ENCODE peak calls at places on chromosomes 16 and 17, in five cellular contexts. Z is heart right ventricle; P is naive thymus-derived CD4-positive, alpha-beta T cell; C is pancreas; E is CD8-positive, alpha-beta T cell. I is an unnamed sample.

GRCh38 chr16:88569985-88570690 is at the start of gene ZC3H18:
- DNase-seq in P (peak; percentile 99), E (peak; percentile 99), C (peak; percentile 98), Z (peak; percentile 97), I (peak; percentile 98)

GRCh38 chr16:28951410-28951943 is 740 bp downstream of the NFATC2IP start:
- DNase-seq in E (no peak), Z (no peak), C (no peak), P (no peak), I (peak; percentile 65)

GRCh38 chr17:18129041-18129502 is 20.5 kb downstream of the MYO15A start:
- DNase-seq in Z (no peak), C (no peak), E (no peak), P (no peak), I (peak; percentile 14)

GRCh38 chr16:85781685-85782370 is 17.5 kb downstream of the EMC8 start:
- DNase-seq in C (peak; percentile 84), E (no peak), P (no peak), Z (peak; percentile 51), I (peak; percentile 66)

GRCh38 chr16:14344292-14344691 is 273.2 kb downstream of the MRTFB start:
- DNase-seq in E (no peak), P (no peak), Z (no peak), C (no peak), I (no peak)

GRCh38 chr17:39687546-39688474 is at the start of gene PGAP3:
- DNase-seq in P (peak; percentile 82), C (peak; percentile 86), Z (peak; percentile 89), E (peak; percentile 90), I (peak; percentile 88)

GRCh38 chr17:67281053-67281452 is 36.1 kb upstream of the HELZ start:
- DNase-seq in Z (no peak), P (no peak), C (no peak), E (no peak), I (no peak)

GRCh38 chr17:76268991-76269981 is 4.1 kb downstream of the UBALD2 start:
- DNase-seq in P (no peak), Z (peak; percentile 49), E (peak; percentile 50), C (peak; percentile 22), I (no peak)

GRCh38 chr17:48905987-48906515 is 2.2 kb upstream of the UBE2Z start:
- DNase-seq in E (no peak), Z (no peak), C (no peak), P (no peak), I (no peak)

GRCh38 chr16:5215911-5216310 is 118.3 kb upstream of the EEF2KMT start:
- DNase-seq in C (no peak), Z (no peak), E (no peak), P (no peak), I (no peak)

GRCh38 chr17:32901743-32902142 is 24.8 kb upstream of the MYO1D start:
- DNase-seq in C (no peak), Z (no peak), P (no peak), E (no peak), I (no peak)

GRCh38 chr16:71746442-71747046 is 22.0 kb upstream of the PHLPP2 start:
- DNase-seq in C (no peak), P (no peak), E (no peak), Z (no peak), I (peak; percentile 61)

GRCh38 chr17:4636474-4637100 is 4.9 kb downstream of the ALOX15 start:
- DNase-seq in E (no peak), P (no peak), Z (no peak), C (no peak), I (no peak)

GRCh38 chr16:88339926-88340754 is 42.6 kb upstream of the ZNF469 start:
- DNase-seq in E (no peak), P (no peak), C (no peak), Z (no peak), I (peak; percentile 77)

GRCh38 chr17:72467841-72468653 is 347.2 kb downstream of the SOX9 start:
- DNase-seq in E (no peak), P (no peak), C (no peak), Z (no peak), I (peak; percentile 85)

GRCh38 chr16:31105677-31106213 is 2.4 kb upstream of the BCKDK start:
- DNase-seq in P (peak; percentile 86), E (peak; percentile 88), C (peak; percentile 95), Z (peak; percentile 88), I (peak; percentile 73)

GRCh38 chr16:1614226-1615102 is 2.3 kb downstream of the CRAMP1 start:
- DNase-seq in E (no peak), C (peak; percentile 23), Z (peak; percentile 22), P (peak; percentile 41), I (peak; percentile 15)

GRCh38 chr17:34354637-34355036 is 1.6 kb upstream of the CCL13 start:
- DNase-seq in P (no peak), C (no peak), E (no peak), Z (no peak), I (no peak)

GRCh38 chr17:5422505-5422904 is 2.5 kb downstream of the RPAIN start:
- DNase-seq in Z (no peak), P (no peak), C (no peak), E (no peak), I (no peak)

GRCh38 chr16:52407778-52408177 is 139.2 kb downstream of the TOX3 start:
- DNase-seq in E (no peak), P (no peak), C (no peak), Z (no peak), I (no peak)

GRCh38 chr16:23375643-23376042 is 73.5 kb downstream of the SCNN1B start:
- DNase-seq in Z (no peak), P (no peak), C (no peak), E (no peak), I (no peak)

GRCh38 chr17:30292490-30292858 is 730 bp upstream of the BLMH start:
- DNase-seq in P (no peak), Z (no peak), C (no peak), E (no peak), I (no peak)

GRCh38 chr17:29409963-29410362 is 19.8 kb downstream of the TAOK1 start:
- DNase-seq in Z (no peak), E (no peak), P (no peak), C (no peak), I (no peak)

GRCh38 chr17:28398280-28398981 is 7.6 kb downstream of the SLC46A1 start:
- DNase-seq in Z (no peak), P (no peak), E (no peak), C (no peak), I (peak; percentile 57)

GRCh38 chr16:4052801-4053662 is 63.2 kb downstream of the ADCY9 start:
- DNase-seq in P (no peak), C (peak; percentile 69), E (peak; percentile 43), Z (peak; percentile 78), I (peak; percentile 55)

GRCh38 chr17:252456-252855 is 71.0 kb upstream of the DOC2B start:
- DNase-seq in P (no peak), Z (no peak), C (peak; percentile 4), E (no peak), I (no peak)

GRCh38 chr16:85176541-85177447 is 64.5 kb upstream of the CIBAR2 start:
- DNase-seq in Z (no peak), C (no peak), E (no peak), P (no peak), I (no peak)

GRCh38 chr17:12964162-12964561 is 53.7 kb downstream of the ELAC2 start:
- DNase-seq in C (no peak), E (no peak), Z (no peak), P (no peak), I (no peak)

GRCh38 chr16:59148756-59149155 is 414.6 kb upstream of the GOT2 start:
- DNase-seq in Z (no peak), E (no peak), P (no peak), C (no peak), I (no peak)

GRCh38 chr17:69431835-69432234 is 17.3 kb downstream of the MAP2K6 start:
- DNase-seq in P (no peak), Z (no peak), E (no peak), C (no peak), I (no peak)
- H3K4me1 ChIP-seq in P (no peaks in the 10 kb centered on the region), Z (peaks cover 13% of the 10 kb centered on the region), E (no peaks in the 10 kb centered on the region), C (peaks cover 11% of the 10 kb centered on the region), I (peaks cover 7% of the 10 kb centered on the region)

GRCh38 chr16:68286153-68287074 is 22.1 kb downstream of the SLC7A6 start:
- DNase-seq in Z (no peak), E (peak; percentile 61), P (no peak), C (no peak), I (peak; percentile 23)

GRCh38 chr16:68283840-68284595 is 19.7 kb downstream of the SLC7A6 start:
- DNase-seq in E (no peak), Z (no peak), C (no peak), P (no peak), I (no peak)

GRCh38 chr16:68284847-68285246 is 20.5 kb downstream of the SLC7A6 start:
- DNase-seq in C (no peak), E (no peak), P (no peak), Z (no peak), I (no peak)

GRCh38 chr16:68287276-68288251 is 23.2 kb downstream of the SLC7A6OS start:
- DNase-seq in E (peak; percentile 76), Z (peak; percentile 68), C (peak; percentile 27), P (no peak), I (no peak)

GRCh38 chr16:68285683-68286082 is 21.4 kb downstream of the SLC7A6 start:
- DNase-seq in Z (no peak), C (no peak), E (no peak), P (no peak), I (no peak)
- H3K4me3 ChIP-seq in Z (no peak overlapping the region), C (no peak overlapping the region), E (peak overlapping the region; percentile 45), P (peak overlapping the region; percentile 62), I (no peak overlapping the region)

GRCh38 chr17:79438936-79439335 is 171.9 kb downstream of the RBFOX3 start:
- DNase-seq in P (no peak), C (no peak), Z (no peak), E (no peak), I (no peak)

GRCh38 chr17:79438045-79438444 is 172.8 kb downstream of the RBFOX3 start:
- DNase-seq in E (no peak), Z (no peak), C (no peak), P (no peak), I (no peak)

GRCh38 chr17:79435296-79435695 is 175.6 kb downstream of the RBFOX3 start:
- DNase-seq in E (no peak), P (no peak), Z (no peak), C (no peak), I (no peak)

GRCh38 chr17:79435962-79436361 is 174.9 kb downstream of the RBFOX3 start:
- DNase-seq in E (no peak), Z (no peak), C (no peak), P (no peak), I (no peak)

GRCh38 chr17:79437081-79437480 is 173.8 kb downstream of the RBFOX3 start:
- DNase-seq in E (no peak), P (no peak), C (no peak), Z (no peak), I (no peak)
- H3K4me1 ChIP-seq in E (no peaks in the 10 kb centered on the region), P (no peaks in the 10 kb centered on the region), C (no peaks in the 10 kb centered on the region), Z (no peaks in the 10 kb centered on the region), I (no peaks in the 10 kb centered on the region)

DNA sequence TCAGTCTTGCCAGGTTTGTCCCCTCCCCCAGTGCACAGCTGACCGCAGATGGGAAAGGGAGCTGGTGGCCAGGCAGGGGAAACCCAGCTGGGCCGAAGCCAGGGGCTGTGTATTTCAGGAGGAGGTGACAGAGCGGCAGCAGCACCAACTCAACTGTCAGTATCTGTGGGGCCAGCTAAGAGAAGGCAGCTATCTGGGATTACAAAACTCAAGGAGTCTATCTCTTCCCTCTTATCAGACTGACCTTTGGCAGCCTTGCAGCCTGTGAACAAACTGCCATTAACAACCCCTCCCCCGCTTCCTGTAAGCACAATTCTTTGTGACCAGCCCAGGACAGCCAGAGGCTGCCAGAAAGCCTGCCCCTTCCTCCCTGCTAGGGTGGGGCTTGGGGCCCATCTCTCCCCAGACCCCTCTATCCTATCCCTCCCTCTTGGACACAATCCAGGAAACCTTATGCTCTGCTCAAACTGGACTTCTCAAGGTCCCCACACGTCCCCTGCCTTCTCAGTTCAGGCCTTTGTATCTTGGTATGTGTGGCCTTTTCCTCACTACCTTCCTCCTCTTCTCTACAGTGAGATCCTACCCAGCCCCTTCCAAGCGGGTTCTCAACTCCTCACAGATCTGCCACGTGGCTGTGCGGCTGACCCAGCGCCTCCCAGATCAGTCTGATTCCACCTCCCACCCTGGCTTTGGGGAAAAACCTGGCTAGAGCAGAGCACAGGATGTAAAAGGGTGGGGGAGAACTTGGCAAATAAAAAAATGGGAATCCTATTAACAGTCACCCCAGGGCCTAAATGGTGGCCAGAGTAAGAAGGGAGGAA is 10.5 kb downstream of the ST3GAL2 start:
- DNase-seq in P (peak; percentile 75), C (peak; percentile 95), Z (peak; percentile 96), E (no peak), I (peak; percentile 99)
- H3K4me3 ChIP-seq in P (no peak overlapping the region), C (no peak overlapping the region), Z (peak overlapping the region; percentile 12), E (no peak overlapping the region), I (no peak overlapping the region)

I was measured in small intestine.